ENCODE peak calls at places on chromosomes 1 and 21, in five cellular contexts. F is AG04450, X is activated B cell treated with CpG ODN at 0.5 μM for 24 hours, T is transverse colon, C is Peyer's patch. O is an unnamed sample.

GRCh38 chr1:36839485-36839884 is 194.8 kb downstream of the GRIK3 start:
- DNase-seq in T (no peak), C (no peak), F (no peak), X (no peak), O (no peak)

GRCh38 chr1:197423006-197423405 is 155.0 kb downstream of the CRB1 start:
- DNase-seq in F (no peak), T (no peak), X (no peak), C (no peak), O (no peak)

GRCh38 chr1:228668553-228669400 is 66.5 kb upstream of the RHOU start:
- DNase-seq in T (no peak), C (no peak), X (no peak), F (no peak), O (no peak)

GRCh38 chr21:20388400-20388799 is 609.8 kb upstream of the NCAM2 start:
- DNase-seq in X (no peak), F (no peak), C (no peak), T (no peak), O (no peak)

GRCh38 chr1:103129255-103129654 is 20.9 kb upstream of the COL11A1 start:
- DNase-seq in T (no peak), C (no peak), X (no peak), F (no peak), O (no peak)

GRCh38 chr1:15963363-15963967 is 12.4 kb downstream of the ZBTB17 start:
- DNase-seq in C (no peak), X (no peak), T (no peak), F (no peak), O (no peak)

GRCh38 chr1:121519042-121519755 is 334.4 kb downstream of the SRGAP2C start:
- DNase-seq in T (peak), C (peak), X (peak), F (no peak), O (no peak)

GRCh38 chr1:68949999-68950398 is 453.1 kb upstream of the DEPDC1 start:
- DNase-seq in F (no peak), X (no peak), C (no peak), T (no peak), O (no peak)

GRCh38 chr1:184379111-184379752 is 7.6 kb upstream of the C1orf21 start:
- DNase-seq in F (no peak), T (no peak), C (no peak), X (no peak), O (no peak)

GRCh38 chr1:4796161-4796998 is 142.0 kb downstream of the AJAP1 start:
- DNase-seq in C (no peak), T (no peak), F (no peak), X (no peak), O (no peak)
- TF ChIP-seq CTCF in C (no peak), T (no peak), F (no peak), X (no peak), O (no peak)

DNA sequence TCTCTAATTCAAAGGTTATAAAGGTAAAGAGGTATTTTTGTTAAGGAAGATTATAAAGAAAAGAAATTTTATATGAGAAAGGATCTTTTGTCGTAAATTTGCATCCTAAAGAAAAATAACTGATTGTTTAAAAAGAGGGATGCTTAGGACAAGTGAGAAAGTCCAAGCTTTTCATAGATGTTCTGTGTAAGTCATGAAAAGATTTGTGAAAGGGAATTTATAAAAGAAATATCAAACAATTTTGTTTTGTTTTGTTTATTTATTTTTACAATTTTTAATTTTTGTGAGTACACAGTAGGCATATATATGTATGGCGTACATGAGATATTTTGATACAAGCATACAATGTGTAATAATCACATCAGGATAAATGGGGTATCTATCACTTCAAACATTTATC is 145.2 kb downstream of the ADSS2 start:
- DNase-seq in F (no peak), C (no peak), X (no peak), T (no peak), O (no peak)
- TF ChIP-seq CTCF in F (no peak), C (no peak), X (no peak), T (no peak), O (no peak)

DNA sequence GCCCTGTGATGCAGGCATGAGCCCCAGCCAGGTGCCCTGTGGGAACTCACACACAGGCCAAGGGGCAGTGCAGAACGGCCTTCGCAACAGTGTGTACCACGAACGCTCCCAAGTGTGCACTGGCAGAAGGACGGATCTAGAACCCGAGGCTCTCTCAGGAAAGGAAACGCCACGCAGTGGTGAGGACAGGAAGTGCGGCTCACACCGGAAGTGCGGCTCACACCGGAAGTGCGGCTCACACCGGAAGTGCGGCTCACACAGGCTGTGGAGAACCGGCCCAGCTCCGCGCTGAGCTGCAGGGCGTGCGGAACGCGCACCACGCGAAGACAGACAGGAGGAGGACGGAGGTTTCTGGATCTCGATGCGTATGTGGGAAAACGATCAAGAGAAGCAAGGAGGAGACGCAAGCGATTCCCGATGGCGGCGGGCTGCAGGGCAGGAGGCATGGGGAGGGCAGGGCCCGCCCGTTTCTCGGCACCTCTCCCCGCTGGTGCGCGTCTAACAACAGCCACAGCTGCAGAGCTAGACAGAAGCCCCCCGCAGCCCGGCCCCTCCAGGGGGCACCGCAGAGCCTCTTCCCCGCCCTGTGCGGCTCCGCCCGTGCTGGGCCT is 35.9 kb upstream of the TMEM52 start:
- DNase-seq in X (no peak), T (no peak), F (no peak), C (no peak), O (no peak)
- TF ChIP-seq CTCF in X (no peak), T (no peak), F (peak), C (no peak), O (no peak)

DNA sequence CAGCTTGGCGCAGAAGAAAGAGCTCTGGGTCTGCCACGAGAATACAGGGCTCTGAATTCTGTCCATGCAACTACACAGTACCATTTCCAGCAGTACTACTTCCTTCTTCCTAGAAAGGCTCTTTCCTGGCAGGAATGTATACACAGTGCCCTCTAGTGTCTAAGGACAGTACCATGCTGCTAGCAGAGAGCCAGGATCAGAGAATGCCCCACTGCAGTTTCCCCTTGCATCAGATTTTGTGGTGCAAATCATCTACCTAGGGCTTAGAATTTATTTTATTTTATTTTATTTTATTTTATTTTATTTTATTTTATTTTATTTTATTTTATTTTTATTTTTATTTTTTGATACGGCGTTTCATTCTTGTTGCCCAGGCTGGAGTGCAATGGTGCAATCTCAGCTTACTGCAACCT is 50.8 kb downstream of the PAX7 start:
- DNase-seq in T (no peak), F (no peak), X (no peak), C (no peak), O (no peak)
- TF ChIP-seq CTCF in T (peak), F (peak), X (no peak), C (peak), O (no peak)

DNA sequence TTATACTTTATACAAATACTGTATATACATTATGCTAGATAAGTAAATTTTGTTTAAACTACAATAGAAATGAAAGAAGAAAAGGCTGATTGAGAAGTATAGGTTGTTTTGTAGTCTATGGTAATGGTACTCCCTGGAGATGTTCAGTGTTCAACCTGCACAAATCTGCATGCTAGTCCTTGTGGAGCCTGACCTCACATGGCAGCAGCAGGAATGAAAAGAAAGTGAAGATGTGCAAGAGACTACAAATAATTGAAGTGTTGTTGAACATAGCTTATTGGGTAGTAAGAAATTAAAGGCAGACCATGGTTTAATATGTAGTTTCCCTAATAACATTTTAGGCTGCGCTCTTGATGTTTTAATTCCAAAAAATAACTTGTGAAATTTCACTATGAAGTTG is 201.2 kb downstream of the TGFB2 start:
- DNase-seq in X (no peak), C (no peak), T (no peak), F (no peak), O (no peak)
- TF ChIP-seq CTCF in X (no peak), C (no peak), T (no peak), F (peak), O (no peak)

GRCh38 chr1:235430991-235431390 is 63.8 kb downstream of the TBCE start:
- DNase-seq in C (no peak), F (no peak), T (no peak), X (no peak), O (no peak)

GRCh38 chr1:235429143-235429542 is 61.9 kb downstream of the TBCE start:
- DNase-seq in T (no peak), C (no peak), X (no peak), F (no peak), O (no peak)

GRCh38 chr1:235434001-235434400 is 66.8 kb downstream of the TBCE start:
- DNase-seq in C (no peak), F (no peak), X (no peak), T (no peak), O (no peak)
- TF ChIP-seq CTCF in C (no peak), F (no peak), X (no peak), T (no peak), O (no peak)

DNA sequence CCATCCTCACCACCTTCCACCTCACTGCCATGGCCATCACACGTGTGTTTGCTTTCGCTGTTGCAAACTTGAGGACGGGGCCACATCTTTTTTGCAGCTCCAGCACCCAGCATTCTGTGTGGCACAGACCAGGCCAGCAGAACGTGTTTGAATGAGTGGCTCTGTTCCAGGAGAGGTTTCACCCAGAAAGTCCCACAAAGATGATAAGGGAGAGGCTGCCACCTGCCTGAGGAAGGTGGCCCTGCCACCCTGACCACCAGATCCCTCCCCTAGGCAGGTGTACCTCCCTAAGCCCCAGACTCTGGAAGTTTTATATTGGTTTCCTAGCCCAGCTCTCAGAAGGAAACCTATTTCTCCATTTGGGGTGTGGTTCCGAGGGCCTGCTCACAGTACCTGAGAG is 252.1 kb downstream of the KAZN start:
- DNase-seq in T (no peak), C (no peak), F (no peak), X (no peak), O (no peak)
- TF ChIP-seq CTCF in T (no peak), C (no peak), F (no peak), X (no peak), O (no peak)

GRCh38 chr1:40143891-40144575 is 17.2 kb upstream of the RLF start:
- DNase-seq in F (peak), C (peak), T (peak), X (peak), O (no peak)
- TF ChIP-seq CTCF in F (peak), C (peak), T (peak), X (no peak), O (no peak)

O was measured in omental fat pad.